ENCODE peak calls at places on chromosomes 2 and 18, in four cellular contexts. S is K562, N is HepG2, H is H1. R is an unnamed sample.

GRCh38 chr18:24628360-24628759 is 167.9 kb downstream of the HRH4 start:
- DNase-seq in S (no peak), H (no peak), N (no peak), R (no peak)

GRCh38 chr2:164697688-164698290 is 76.5 kb upstream of the GRB14 start:
- DNase-seq in N (peak), S (peak), H (no peak), R (peak)

GRCh38 chr18:48667276-48668254 is 128.7 kb downstream of the CTIF start:
- DNase-seq in H (no peak), N (peak), S (no peak), R (no peak)

GRCh38 chr2:38129987-38130386 is 54.0 kb upstream of the CYP1B1 start:
- DNase-seq in N (no peak), S (no peak), H (no peak), R (no peak)

GRCh38 chr18:6920099-6920955 is 190.8 kb downstream of the ARHGAP28 start:
- DNase-seq in H (no peak), S (peak), N (peak), R (peak)

GRCh38 chr2:197152451-197153228 is 157.9 kb downstream of the ANKRD44 start:
- DNase-seq in N (no peak), H (no peak), S (no peak), R (peak)

GRCh38 chr2:69490486-69490885 is 53.3 kb upstream of the NFU1 start:
- DNase-seq in S (no peak), H (no peak), N (no peak), R (no peak)

GRCh38 chr2:71811726-71812125 is 335.9 kb downstream of the CYP26B1 start:
- DNase-seq in H (no peak), N (no peak), S (no peak), R (no peak)

GRCh38 chr2:162084561-162084960 is 10.5 kb upstream of the DPP4 start:
- DNase-seq in H (no peak), N (no peak), S (no peak), R (no peak)

GRCh38 chr2:7539077-7539476 is 621.9 kb downstream of the RNF144A start:
- DNase-seq in S (no peak), N (no peak), H (no peak), R (no peak)

GRCh38 chr2:185522472-185522871 is 216.1 kb upstream of the FSIP2 start:
- DNase-seq in S (no peak), N (peak), H (no peak), R (no peak)

GRCh38 chr2:229363126-229363814 is 92.2 kb upstream of the PID1 start:
- DNase-seq in S (no peak), H (no peak), N (no peak), R (no peak)

GRCh38 chr2:101124684-101125366 is 26.4 kb downstream of the TBC1D8 start:
- DNase-seq in H (no peak), N (peak), S (no peak), R (peak)

GRCh38 chr2:112994648-112995047 is 10.6 kb upstream of the IL36A start:
- DNase-seq in N (no peak), H (no peak), S (no peak), R (no peak)

GRCh38 chr18:1062592-1062991 is 157.9 kb downstream of the ADCYAP1 start:
- DNase-seq in N (peak), S (no peak), H (no peak), R (peak)

GRCh38 chr18:6843308-6843707 is 113.8 kb downstream of the ARHGAP28 start:
- DNase-seq in H (no peak), N (no peak), S (no peak), R (no peak)

GRCh38 chr18:61972389-61973264 is 79.8 kb upstream of the RNF152 start:
- DNase-seq in S (no peak), H (no peak), N (no peak), R (no peak)

GRCh38 chr2:196113061-196113974 is 44.7 kb upstream of the DNAH7 start:
- DNase-seq in H (no peak), N (no peak), S (no peak), R (no peak)

GRCh38 chr2:186848873-186849578 is at the start of gene ZSWIM2:
- DNase-seq in H (peak), S (no peak), N (peak), R (peak)

GRCh38 chr2:148979919-148980277 is 58.6 kb upstream of the LYPD6B start:
- DNase-seq in H (no peak), S (no peak), N (no peak), R (no peak)

GRCh38 chr2:222298311-222299150 is at the start of gene PAX3:
- DNase-seq in H (no peak), S (no peak), N (no peak), R (no peak)

GRCh38 chr2:98148968-98149697 is 62.2 kb downstream of the VWA3B start:
- DNase-seq in S (no peak), N (peak), H (no peak), R (peak)

GRCh38 chr2:128342550-128342949 is 23.9 kb upstream of the HS6ST1 start:
- DNase-seq in S (no peak), N (no peak), H (no peak), R (no peak)

GRCh38 chr2:83282851-83283250 is 1176.2 kb downstream of the SUCLG1 start:
- DNase-seq in S (no peak), N (no peak), H (no peak), R (no peak)

GRCh38 chr2:191038241-191038725 is 24.3 kb upstream of the STAT1 start:
- DNase-seq in H (no peak), N (no peak), S (peak), R (no peak)

GRCh38 chr2:200131307-200131706 is 175.2 kb upstream of the SPATS2L start:
- DNase-seq in N (no peak), H (no peak), S (no peak), R (no peak)

GRCh38 chr18:46464926-46465655 is 191.9 kb downstream of the LOXHD1 start:
- DNase-seq in S (peak), N (no peak), H (no peak), R (no peak)

GRCh38 chr2:222398446-222398885 is 25.9 kb upstream of the SGPP2 start:
- DNase-seq in H (no peak), S (no peak), N (no peak), R (no peak)

GRCh38 chr2:200467806-200468686 is 41.8 kb downstream of the KCTD18 start:
- DNase-seq in N (no peak), H (no peak), S (no peak), R (no peak)

GRCh38 chr2:218319813-218320360 is 27.6 kb upstream of the TMBIM1 start:
- DNase-seq in S (no peak), N (no peak), H (no peak), R (no peak)

DNA sequence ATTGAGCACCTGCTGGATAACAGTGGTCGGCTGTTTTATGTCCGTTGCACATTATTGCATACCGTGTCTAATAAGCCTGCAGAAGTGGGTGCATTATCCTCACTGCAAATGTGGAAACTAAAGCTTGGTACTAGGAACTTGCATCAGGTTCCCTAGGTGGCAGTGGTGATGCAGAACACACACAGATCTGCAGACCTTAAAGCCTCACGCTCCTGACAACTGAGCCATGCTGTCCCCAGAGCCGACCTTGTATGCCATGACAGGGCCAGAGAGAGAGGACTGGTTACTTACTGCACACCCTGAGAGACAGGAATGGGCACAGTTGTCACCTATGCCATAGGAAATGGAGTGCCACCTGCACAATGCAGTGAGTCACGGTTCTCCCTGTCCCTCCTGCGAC is 151.8 kb downstream of the SH3RF3 start:
- DNase-seq in S (no peak), N (no peak), H (no peak), R (peak)
- TF ChIP-seq PHF8 in S (no peak), N (no peak), H (no peak), R (no peak)

DNA sequence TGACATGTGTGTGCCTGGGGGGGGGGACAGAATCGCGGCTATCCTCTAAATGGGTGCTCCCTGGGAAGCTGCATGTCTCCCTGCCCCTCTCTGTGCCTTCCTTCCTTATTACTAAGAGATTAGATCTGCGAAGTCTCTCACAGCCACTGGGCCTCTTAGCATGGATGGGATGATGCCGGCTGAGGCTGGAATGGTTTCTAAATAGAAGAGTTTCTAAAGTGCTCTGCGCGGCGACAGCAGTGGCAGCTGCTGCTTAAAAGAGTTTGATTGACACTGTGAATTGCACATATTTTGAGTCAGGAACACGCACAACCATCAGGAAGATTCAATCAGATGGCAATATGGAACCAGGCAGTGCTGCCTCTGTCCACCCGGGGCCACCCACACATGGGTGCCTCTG is 163.7 kb downstream of the CLIP4 start:
- DNase-seq in H (no peak), S (no peak), N (no peak), R (no peak)
- TF ChIP-seq HDAC2 in H (no peak), S (no peak), N (no peak), R (no peak)

GRCh38 chr2:28068098-28068497 is 177.6 kb downstream of the BABAM2 start:
- DNase-seq in N (no peak), H (no peak), S (no peak), R (no peak)
- TF ChIP-seq PHF8 in N (no peak), H (no peak), S (no peak), R (no peak)

DNA sequence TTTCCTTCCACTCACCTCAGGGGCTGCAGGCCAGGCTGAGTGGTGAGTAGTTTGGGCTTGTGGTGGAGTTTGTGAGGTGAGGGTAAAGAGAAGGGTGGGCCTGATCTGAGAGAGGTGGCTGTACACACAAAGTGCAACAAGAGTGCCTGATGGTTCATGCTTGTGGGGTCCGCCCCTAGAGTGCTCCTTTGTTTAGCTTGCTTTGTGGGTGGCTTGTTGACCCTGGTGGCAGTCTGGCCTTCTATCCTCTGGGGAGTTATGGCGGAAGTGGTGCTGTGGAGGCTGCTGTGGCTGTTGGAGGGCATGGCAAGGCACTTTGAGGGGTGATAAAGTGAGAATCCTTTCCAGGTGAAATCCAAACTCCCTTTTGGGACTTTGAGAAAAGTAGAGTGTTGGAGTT is 10.6 kb downstream of the UBE2F start:
- DNase-seq in N (no peak), S (no peak), H (no peak), R (no peak)
- TF ChIP-seq HDAC2 in N (no peak), S (no peak), H (no peak), R (no peak)

GRCh38 chr2:2012505-2012904 is 268.2 kb upstream of the PXDN start:
- DNase-seq in N (no peak), S (no peak), H (no peak), R (no peak)
- TF ChIP-seq PHF8 in N (no peak), S (no peak), H (no peak), R (no peak)

GRCh38 chr2:54559593-54560145 is 103.5 kb downstream of the SPTBN1 start:
- DNase-seq in S (no peak), N (peak), H (no peak), R (peak)

GRCh38 chr2:54557601-54558187 is 101.6 kb downstream of the SPTBN1 start:
- DNase-seq in H (no peak), N (peak), S (peak), R (peak)

GRCh38 chr2:54557211-54557600 is 101.1 kb downstream of the SPTBN1 start:
- DNase-seq in S (no peak), H (no peak), N (no peak), R (no peak)

GRCh38 chr2:54558976-54559410 is 102.9 kb downstream of the SPTBN1 start:
- DNase-seq in H (no peak), S (no peak), N (no peak), R (no peak)

DNA sequence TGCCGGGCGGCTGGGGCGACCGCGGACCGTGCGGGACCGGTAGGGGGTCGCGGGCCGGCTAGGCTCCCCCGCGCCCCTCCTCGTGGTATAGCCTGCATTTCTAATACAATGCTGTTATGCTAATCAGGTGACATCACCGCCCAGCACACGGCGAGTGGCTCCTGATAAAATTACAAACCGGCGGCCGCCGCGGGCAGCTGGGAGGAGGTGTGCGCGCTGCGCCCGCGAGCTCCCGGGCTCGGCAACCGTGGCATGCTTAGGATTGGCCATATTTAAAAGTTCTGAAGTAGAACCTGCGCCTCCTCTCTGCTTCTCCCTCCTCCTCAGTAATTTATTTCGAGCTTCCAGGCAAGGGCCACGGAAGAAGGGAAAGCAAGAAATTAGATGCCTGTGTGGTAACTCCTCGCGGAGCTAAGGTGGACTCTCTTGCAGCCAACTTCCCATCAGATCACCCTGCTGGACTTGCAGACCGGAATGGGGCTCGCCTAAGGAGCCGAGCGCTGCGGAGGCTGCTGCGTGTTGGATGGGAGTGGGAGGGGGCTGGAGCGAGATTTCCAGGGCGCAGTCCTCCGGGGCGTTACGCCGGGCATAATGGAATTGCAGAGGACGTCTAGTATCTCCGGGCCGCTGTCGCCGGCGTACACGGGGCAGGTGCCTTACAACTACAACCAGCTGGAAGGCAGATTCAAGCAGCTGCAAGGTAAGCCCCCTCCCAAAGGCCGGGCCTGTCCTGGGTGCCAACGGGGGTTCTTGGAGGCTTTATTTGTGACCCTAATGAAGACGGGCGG is 102.3 kb downstream of the SPTBN1 start:
- DNase-seq in N (peak), S (peak), H (peak), R (peak)
- TF ChIP-seq HDAC2 in N (no peak), S (peak), H (peak), R (peak)

DNA sequence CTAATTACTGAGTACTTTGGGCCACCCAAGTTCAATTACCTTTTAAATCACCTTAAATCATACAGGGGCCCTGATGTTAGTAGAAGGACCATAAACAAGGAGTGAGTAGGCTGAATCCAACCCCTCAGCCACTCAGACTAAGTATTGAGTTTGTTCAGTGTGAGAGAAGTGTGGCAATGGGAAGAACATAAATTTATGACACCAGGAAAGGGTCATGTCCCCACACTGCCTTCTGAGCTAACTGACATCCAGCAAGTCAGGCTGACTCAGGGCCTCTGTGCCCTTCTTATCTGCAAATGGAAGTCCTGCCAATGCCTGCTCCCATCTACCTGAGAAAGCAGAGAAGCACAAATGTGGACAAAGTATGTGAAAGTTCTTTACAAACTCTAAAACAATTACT is 12.9 kb downstream of the PLEKHM3 start:
- DNase-seq in H (no peak), N (no peak), S (no peak), R (peak)
- TF ChIP-seq PHF8 in H (no peak), N (no peak), S (no peak), R (no peak)